ENCODE peak calls at places on chromosomes 7 and 10, in nine cellular contexts. One of them, this sample, is unnamed.

GRCh38 chr10:124650820-124651401 is 93.3 kb downstream of the FAM53B start:
- DNase-seq in neural crest cell: no peak
- DNase-seq in Calu3: no peak
- DNase-seq in GM13976: peak
- DNase-seq in brain microvascular endothelial cell: no peak
- DNase-seq in adrenal gland: no peak
- DNase-seq in A549: no peak
- DNase-seq in dorsolateral prefrontal cortex: no peak
- DNase-seq in CD8-positive, alpha-beta T cell: peak
- DNase-seq in this sample: no peak

GRCh38 chr10:123287594-123288247 is 133.5 kb downstream of the BUB3 start:
- DNase-seq in neural crest cell: no peak
- DNase-seq in Calu3: peak
- DNase-seq in GM13976: no peak
- DNase-seq in brain microvascular endothelial cell: peak
- DNase-seq in adrenal gland: no peak
- DNase-seq in A549: peak
- DNase-seq in dorsolateral prefrontal cortex: no peak
- DNase-seq in CD8-positive, alpha-beta T cell: no peak
- DNase-seq in this sample: peak

GRCh38 chr7:75638607-75639070 is 100.1 kb downstream of the HIP1 start:
- DNase-seq in neural crest cell: peak
- DNase-seq in Calu3: peak
- DNase-seq in GM13976: peak
- DNase-seq in brain microvascular endothelial cell: no peak
- DNase-seq in adrenal gland: peak
- DNase-seq in A549: no peak
- DNase-seq in dorsolateral prefrontal cortex: peak
- DNase-seq in CD8-positive, alpha-beta T cell: no peak
- DNase-seq in this sample: no peak

GRCh38 chr10:119031496-119032059 is 2.1 kb downstream of the NANOS1 start:
- DNase-seq in neural crest cell: no peak
- DNase-seq in Calu3: no peak
- DNase-seq in GM13976: no peak
- DNase-seq in brain microvascular endothelial cell: no peak
- DNase-seq in adrenal gland: no peak
- DNase-seq in A549: no peak
- DNase-seq in dorsolateral prefrontal cortex: no peak
- DNase-seq in CD8-positive, alpha-beta T cell: no peak
- DNase-seq in this sample: no peak

GRCh38 chr7:140697447-140698143 is 1.1 kb downstream of the NDUFB2 start:
- DNase-seq in neural crest cell: no peak
- DNase-seq in Calu3: no peak
- DNase-seq in GM13976: no peak
- DNase-seq in brain microvascular endothelial cell: no peak
- DNase-seq in adrenal gland: no peak
- DNase-seq in A549: no peak
- DNase-seq in dorsolateral prefrontal cortex: no peak
- DNase-seq in CD8-positive, alpha-beta T cell: no peak
- DNase-seq in this sample: no peak

GRCh38 chr7:101984997-101985645 is 167.7 kb downstream of the CUX1 start:
- DNase-seq in neural crest cell: no peak
- DNase-seq in Calu3: no peak
- DNase-seq in GM13976: no peak
- DNase-seq in brain microvascular endothelial cell: no peak
- DNase-seq in adrenal gland: no peak
- DNase-seq in A549: no peak
- DNase-seq in dorsolateral prefrontal cortex: no peak
- DNase-seq in CD8-positive, alpha-beta T cell: no peak
- DNase-seq in this sample: no peak

GRCh38 chr7:2460641-2461040 is 15.6 kb downstream of the GRIFIN start:
- DNase-seq in neural crest cell: no peak
- DNase-seq in Calu3: no peak
- DNase-seq in GM13976: no peak
- DNase-seq in brain microvascular endothelial cell: no peak
- DNase-seq in adrenal gland: no peak
- DNase-seq in A549: no peak
- DNase-seq in dorsolateral prefrontal cortex: peak
- DNase-seq in CD8-positive, alpha-beta T cell: no peak
- DNase-seq in this sample: no peak

GRCh38 chr10:348456-348855 is 213.2 kb downstream of the ZMYND11 start:
- DNase-seq in neural crest cell: no peak
- DNase-seq in Calu3: no peak
- DNase-seq in GM13976: no peak
- DNase-seq in brain microvascular endothelial cell: no peak
- DNase-seq in adrenal gland: no peak
- DNase-seq in A549: no peak
- DNase-seq in dorsolateral prefrontal cortex: no peak
- DNase-seq in CD8-positive, alpha-beta T cell: no peak
- DNase-seq in this sample: no peak

GRCh38 chr7:130988443-130988842 is 254.4 kb upstream of the KLF14 start:
- DNase-seq in neural crest cell: no peak
- DNase-seq in Calu3: no peak
- DNase-seq in GM13976: no peak
- DNase-seq in brain microvascular endothelial cell: peak
- DNase-seq in adrenal gland: no peak
- DNase-seq in A549: no peak
- DNase-seq in dorsolateral prefrontal cortex: no peak
- DNase-seq in CD8-positive, alpha-beta T cell: no peak
- DNase-seq in this sample: no peak

GRCh38 chr10:86363184-86363832 is 3.3 kb downstream of the GRID1 start:
- DNase-seq in neural crest cell: peak
- DNase-seq in Calu3: peak
- DNase-seq in GM13976: peak
- DNase-seq in brain microvascular endothelial cell: no peak
- DNase-seq in adrenal gland: peak
- DNase-seq in A549: peak
- DNase-seq in dorsolateral prefrontal cortex: peak
- DNase-seq in CD8-positive, alpha-beta T cell: no peak
- DNase-seq in this sample: no peak
- TF ChIP-seq CTCF in neural crest cell: peak
- TF ChIP-seq CTCF in Calu3: no peak
- TF ChIP-seq CTCF in GM13976: peak
- TF ChIP-seq CTCF in brain microvascular endothelial cell: peak
- TF ChIP-seq CTCF in adrenal gland: peak
- TF ChIP-seq CTCF in A549: peak
- TF ChIP-seq CTCF in dorsolateral prefrontal cortex: peak
- TF ChIP-seq CTCF in CD8-positive, alpha-beta T cell: no peak
- TF ChIP-seq CTCF in this sample: peak

GRCh38 chr10:15231403-15231802 is 62.9 kb upstream of the NMT2 start:
- DNase-seq in neural crest cell: no peak
- DNase-seq in Calu3: peak
- DNase-seq in GM13976: no peak
- DNase-seq in brain microvascular endothelial cell: no peak
- DNase-seq in adrenal gland: no peak
- DNase-seq in A549: no peak
- DNase-seq in dorsolateral prefrontal cortex: no peak
- DNase-seq in CD8-positive, alpha-beta T cell: no peak
- DNase-seq in this sample: no peak

GRCh38 chr10:15230257-15230656 is 61.8 kb upstream of the NMT2 start:
- DNase-seq in neural crest cell: no peak
- DNase-seq in Calu3: no peak
- DNase-seq in GM13976: no peak
- DNase-seq in brain microvascular endothelial cell: no peak
- DNase-seq in adrenal gland: no peak
- DNase-seq in A549: no peak
- DNase-seq in dorsolateral prefrontal cortex: no peak
- DNase-seq in CD8-positive, alpha-beta T cell: no peak
- DNase-seq in this sample: no peak

GRCh38 chr10:15227611-15228372 is 59.3 kb upstream of the NMT2 start:
- DNase-seq in neural crest cell: no peak
- DNase-seq in Calu3: no peak
- DNase-seq in GM13976: no peak
- DNase-seq in brain microvascular endothelial cell: no peak
- DNase-seq in adrenal gland: no peak
- DNase-seq in A549: no peak
- DNase-seq in dorsolateral prefrontal cortex: no peak
- DNase-seq in CD8-positive, alpha-beta T cell: no peak
- DNase-seq in this sample: no peak

GRCh38 chr10:15228426-15228825 is 59.9 kb upstream of the NMT2 start:
- DNase-seq in neural crest cell: no peak
- DNase-seq in Calu3: no peak
- DNase-seq in GM13976: no peak
- DNase-seq in brain microvascular endothelial cell: no peak
- DNase-seq in adrenal gland: no peak
- DNase-seq in A549: no peak
- DNase-seq in dorsolateral prefrontal cortex: no peak
- DNase-seq in CD8-positive, alpha-beta T cell: no peak
- DNase-seq in this sample: no peak

DNA sequence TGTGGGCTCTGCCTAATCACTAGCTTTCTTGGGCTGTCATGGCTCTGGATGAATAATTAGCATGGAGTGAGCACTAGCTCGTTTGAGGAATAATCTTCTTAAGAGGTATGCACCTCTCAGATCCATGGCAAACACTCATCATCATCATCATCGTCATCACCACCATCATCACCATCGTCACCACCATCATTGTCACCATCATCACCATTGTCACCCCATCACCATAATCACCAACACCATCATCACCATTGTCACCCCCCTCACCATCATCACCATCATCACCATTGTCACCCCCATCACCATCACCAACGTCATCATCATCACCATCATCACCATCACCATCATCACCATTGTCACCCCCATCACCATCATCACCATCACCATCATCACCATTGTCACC is 60.8 kb upstream of the NMT2 start:
- DNase-seq in neural crest cell: no peak
- DNase-seq in Calu3: no peak
- DNase-seq in GM13976: no peak
- DNase-seq in brain microvascular endothelial cell: no peak
- DNase-seq in adrenal gland: no peak
- DNase-seq in A549: no peak
- DNase-seq in dorsolateral prefrontal cortex: no peak
- DNase-seq in CD8-positive, alpha-beta T cell: no peak
- DNase-seq in this sample: no peak
- TF ChIP-seq CTCF in neural crest cell: no peak
- TF ChIP-seq CTCF in Calu3: no peak
- TF ChIP-seq CTCF in GM13976: no peak
- TF ChIP-seq CTCF in brain microvascular endothelial cell: no peak
- TF ChIP-seq CTCF in adrenal gland: no peak
- TF ChIP-seq CTCF in A549: no peak
- TF ChIP-seq CTCF in dorsolateral prefrontal cortex: no peak
- TF ChIP-seq CTCF in CD8-positive, alpha-beta T cell: no peak
- TF ChIP-seq CTCF in this sample: no peak

DNA sequence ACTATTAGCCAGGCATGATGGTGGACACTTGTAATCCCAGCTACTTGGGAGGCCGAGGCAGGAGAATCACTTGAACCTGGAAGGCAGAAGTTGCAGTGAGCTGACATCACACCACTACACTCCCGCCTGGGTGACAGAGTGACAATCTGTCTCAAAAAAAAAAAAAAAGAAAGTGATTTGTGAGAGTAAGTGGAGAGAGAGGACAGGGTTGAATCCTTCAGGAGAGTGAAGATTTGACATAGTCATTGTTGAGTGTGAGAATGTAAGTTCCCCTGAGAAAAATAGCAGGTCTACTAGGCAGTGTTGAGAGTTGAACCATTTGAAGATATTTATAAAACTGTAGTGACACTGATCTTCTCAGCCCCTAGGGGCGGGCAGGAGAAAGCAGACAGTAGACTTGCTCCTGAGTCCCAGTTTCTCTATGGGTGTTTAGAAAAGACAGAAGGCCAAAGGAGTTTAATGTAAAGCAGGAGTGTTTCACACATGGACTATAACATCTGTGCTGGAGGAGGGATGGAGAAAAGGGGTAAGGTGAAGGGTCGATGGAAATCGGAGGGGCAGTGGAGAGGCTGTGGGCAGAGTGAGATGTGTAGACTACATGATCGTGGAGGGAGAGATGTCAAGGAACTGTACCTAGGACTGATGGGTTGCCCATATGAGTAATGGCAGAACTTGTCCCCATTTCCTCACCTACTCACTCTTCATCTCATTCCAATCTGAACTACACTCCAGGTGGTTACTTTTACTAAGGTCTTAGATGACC is 13.7 kb upstream of the LAMB4 start:
- DNase-seq in neural crest cell: no peak
- DNase-seq in Calu3: no peak
- DNase-seq in GM13976: no peak
- DNase-seq in brain microvascular endothelial cell: no peak
- DNase-seq in adrenal gland: no peak
- DNase-seq in A549: no peak
- DNase-seq in dorsolateral prefrontal cortex: no peak
- DNase-seq in CD8-positive, alpha-beta T cell: no peak
- DNase-seq in this sample: no peak
- TF ChIP-seq CTCF in neural crest cell: peak
- TF ChIP-seq CTCF in Calu3: no peak
- TF ChIP-seq CTCF in GM13976: no peak
- TF ChIP-seq CTCF in brain microvascular endothelial cell: no peak
- TF ChIP-seq CTCF in adrenal gland: no peak
- TF ChIP-seq CTCF in A549: no peak
- TF ChIP-seq CTCF in dorsolateral prefrontal cortex: no peak
- TF ChIP-seq CTCF in CD8-positive, alpha-beta T cell: no peak
- TF ChIP-seq CTCF in this sample: peak

DNA sequence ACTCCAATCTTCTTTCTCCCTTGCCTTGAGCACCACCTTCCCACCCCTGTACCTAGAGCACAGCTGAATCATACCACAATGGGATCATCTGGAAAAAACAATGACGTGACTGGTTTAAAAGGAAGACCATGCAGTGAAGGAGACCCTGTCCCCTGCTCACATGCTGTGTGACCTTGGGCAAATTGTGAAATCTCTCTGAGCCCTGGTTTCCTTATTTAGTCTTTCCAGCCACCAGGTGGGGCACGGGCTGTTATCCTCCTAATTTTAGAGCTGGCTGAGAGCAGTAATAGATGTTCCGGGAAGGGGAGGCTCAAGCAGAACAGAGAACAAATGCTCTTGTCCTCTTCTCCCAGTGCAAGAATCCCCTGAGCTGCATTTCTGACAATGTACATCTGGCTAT is 198.3 kb downstream of the RPS24 start:
- DNase-seq in neural crest cell: no peak
- DNase-seq in Calu3: peak
- DNase-seq in GM13976: no peak
- DNase-seq in brain microvascular endothelial cell: no peak
- DNase-seq in adrenal gland: peak
- DNase-seq in A549: no peak
- DNase-seq in dorsolateral prefrontal cortex: no peak
- DNase-seq in CD8-positive, alpha-beta T cell: no peak
- DNase-seq in this sample: no peak
- TF ChIP-seq CTCF in neural crest cell: peak
- TF ChIP-seq CTCF in Calu3: peak
- TF ChIP-seq CTCF in GM13976: no peak
- TF ChIP-seq CTCF in brain microvascular endothelial cell: peak
- TF ChIP-seq CTCF in adrenal gland: peak
- TF ChIP-seq CTCF in A549: peak
- TF ChIP-seq CTCF in dorsolateral prefrontal cortex: peak
- TF ChIP-seq CTCF in CD8-positive, alpha-beta T cell: no peak
- TF ChIP-seq CTCF in this sample: peak